ENCODE peak calls at places on chromosomes 3 and 15, in eight cellular contexts. T is GM12878, Q is transverse colon, M is A549, N is H1, C is SK-N-SH, G is sigmoid colon, X is tibial nerve. E is an unnamed sample.

GRCh38 chr3:167113466-167113865 is 266.6 kb downstream of the ZBBX start:
- DNase-seq in T (no peak), Q (no peak), M (no peak), N (no peak), C (no peak), G (no peak), X (no peak), E (no peak)

GRCh38 chr3:186671051-186671450 is 5.2 kb downstream of the HRG start:
- DNase-seq in T (no peak), Q (no peak), M (no peak), N (no peak), C (no peak), G (no peak), X (no peak), E (no peak)

GRCh38 chr3:134059680-134060560 is 30.2 kb upstream of the SLCO2A1 start:
- DNase-seq in T (no peak), Q (peak; percentile 32), M (no peak), N (no peak), C (no peak), G (no peak), X (no peak), E (no peak)

GRCh38 chr3:176041812-176042211 is 1155.5 kb downstream of the TBL1XR1 start:
- DNase-seq in T (no peak), Q (no peak), M (no peak), N (no peak), C (no peak), G (no peak), X (no peak), E (no peak)

GRCh38 chr15:88389120-88389519 is 78.1 kb downstream of the MRPL46 start:
- DNase-seq in T (no peak), Q (no peak), M (no peak), N (no peak), C (no peak), G (no peak), X (no peak), E (no peak)

GRCh38 chr3:42498791-42499477 is 3.5 kb upstream of the VIPR1 start:
- DNase-seq in T (no peak), Q (no peak), M (no peak), N (no peak), C (no peak), G (peak; percentile 38), X (no peak), E (no peak)

GRCh38 chr3:136075218-136075808 is 109.8 kb downstream of the PPP2R3A start:
- DNase-seq in T (peak; percentile 40), Q (peak; percentile 75), M (peak; percentile 5), N (no peak), C (peak; percentile 53), G (peak; percentile 80), X (peak; percentile 88), E (peak; percentile 83)

GRCh38 chr15:39435244-39435643 is 145.6 kb upstream of the THBS1 start:
- DNase-seq in T (no peak), Q (no peak), M (no peak), N (no peak), C (no peak), G (no peak), X (no peak), E (no peak)

GRCh38 chr3:131033480-131034080 is 6.9 kb downstream of the NEK11 start:
- DNase-seq in T (no peak), Q (no peak), M (peak; percentile 14), N (no peak), C (peak; percentile 51), G (no peak), X (peak; percentile 46), E (no peak)

GRCh38 chr3:57822686-57823085 is 66.6 kb downstream of the SLMAP start:
- DNase-seq in T (no peak), Q (no peak), M (no peak), N (no peak), C (no peak), G (no peak), X (no peak), E (no peak)

GRCh38 chr15:72961326-72961725 is 90.9 kb upstream of the NEO1 start:
- DNase-seq in T (no peak), Q (peak; percentile 60), M (no peak), N (no peak), C (no peak), G (no peak), X (no peak), E (no peak)

GRCh38 chr15:92714071-92714456 is 58.5 kb upstream of the FAM174B start:
- DNase-seq in T (no peak), Q (no peak), M (peak; percentile 35), N (no peak), C (peak; percentile 83), G (no peak), X (no peak), E (no peak)

GRCh38 chr3:179653777-179654117 is 907 bp downstream of the USP13 start:
- DNase-seq in T (no peak), Q (peak; percentile 7), M (peak; percentile 7), N (no peak), C (no peak), G (no peak), X (no peak), E (peak; percentile 35)

GRCh38 chr3:180250172-180250571 is 213.4 kb upstream of the PEX5L start:
- DNase-seq in T (no peak), Q (no peak), M (no peak), N (no peak), C (no peak), G (no peak), X (no peak), E (no peak)

DNA sequence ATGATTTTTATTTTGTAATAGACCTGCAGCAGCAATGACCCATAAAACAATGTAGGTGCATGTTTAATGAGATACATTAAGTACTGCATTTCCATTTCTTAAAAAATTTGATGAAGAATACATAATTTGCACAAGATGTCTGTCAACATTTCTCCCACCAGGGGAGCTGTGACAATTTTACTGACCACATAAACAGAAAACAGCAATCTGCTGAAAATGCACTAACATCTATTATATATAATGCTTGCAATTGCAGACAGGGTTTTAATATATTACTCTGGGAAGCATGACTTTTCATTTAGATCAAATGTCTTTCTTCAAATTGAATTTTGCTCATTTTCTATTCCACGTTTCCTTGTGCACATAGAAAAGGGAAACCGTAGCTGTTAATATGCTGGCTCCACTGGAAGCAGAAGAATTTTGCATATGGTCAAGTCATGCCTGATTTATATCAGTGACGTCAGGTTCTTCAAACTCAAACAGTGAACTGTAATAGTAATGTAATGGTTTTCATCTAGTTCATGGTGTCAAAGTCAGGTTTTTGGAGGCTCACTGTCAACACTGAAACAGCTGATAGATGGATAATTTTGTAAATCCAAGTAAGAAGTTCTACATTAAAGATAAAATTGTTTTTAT is 79.8 kb upstream of the IGF1R start:
- DNase-seq in T (no peak), Q (no peak), M (no peak), N (no peak), C (no peak), G (no peak), X (no peak), E (no peak)
- TF ChIP-seq CTCF in T (no peak), Q (no peak), M (peak; percentile 50), N (no peak), C (peak; percentile 58), G (peak; percentile 18), X (no peak), E (no peak)

DNA sequence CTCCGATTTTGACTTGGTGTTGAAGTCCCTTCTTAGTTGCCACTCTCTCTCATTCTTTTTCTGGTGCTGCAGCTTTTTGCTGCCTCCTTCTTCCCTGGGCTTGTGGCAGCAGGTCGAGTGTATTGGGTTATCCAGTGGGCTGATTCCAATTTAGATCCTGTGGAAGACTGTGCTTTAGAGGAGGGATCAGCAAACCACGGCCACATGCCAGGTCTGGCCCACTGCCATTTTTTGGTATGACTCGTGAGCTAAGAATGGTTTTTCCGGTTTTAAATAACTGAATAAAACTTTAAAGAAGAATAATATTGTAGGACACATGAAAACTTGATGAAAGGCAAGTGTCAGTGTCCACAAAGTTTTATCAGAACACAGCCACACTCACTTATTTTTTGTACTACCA is 330.5 kb downstream of the ROBO2 start:
- DNase-seq in T (no peak), Q (no peak), M (no peak), N (no peak), C (no peak), G (no peak), X (no peak), E (no peak)
- TF ChIP-seq EP300 in T (no peak), Q (no peak), M (no peak), N (no peak), C (no peak), G (no peak), X (no peak), E (no peak)

GRCh38 chr3:107063351-107063750 is 313.9 kb upstream of the CCDC54 start:
- DNase-seq in T (no peak), Q (no peak), M (no peak), N (no peak), C (no peak), G (no peak), X (no peak), E (no peak)
- TF ChIP-seq CTCF in T (no peak), Q (no peak), M (no peak), N (no peak), C (no peak), G (no peak), X (no peak), E (no peak)

GRCh38 chr3:37453393-37454391 is 279.3 kb upstream of the LRRFIP2 start:
- DNase-seq in T (no peak), Q (peak; percentile 40), M (no peak), N (no peak), C (peak; percentile 77), G (peak; percentile 83), X (peak; percentile 27), E (peak; percentile 58)
- TF ChIP-seq EP300 in T (no peak), Q (no peak), M (no peak), N (no peak), C (no peak), G (no peak), X (no peak), E (no peak)

GRCh38 chr15:32657941-32658340 is 16.4 kb downstream of the SCG5 start:
- DNase-seq in T (no peak), Q (no peak), M (no peak), N (no peak), C (no peak), G (no peak), X (no peak), E (no peak)

GRCh38 chr15:32652178-32652577 is 10.7 kb downstream of the SCG5 start:
- DNase-seq in T (no peak), Q (no peak), M (no peak), N (no peak), C (no peak), G (no peak), X (no peak), E (no peak)

GRCh38 chr15:32656091-32656860 is 14.8 kb downstream of the SCG5 start:
- DNase-seq in T (no peak), Q (no peak), M (no peak), N (no peak), C (no peak), G (no peak), X (no peak), E (no peak)

GRCh38 chr15:32659340-32659831 is 17.9 kb downstream of the SCG5 start:
- DNase-seq in T (no peak), Q (no peak), M (peak; percentile 61), N (no peak), C (peak; percentile 31), G (no peak), X (no peak), E (no peak)

GRCh38 chr15:32657198-32657886 is 15.8 kb downstream of the SCG5 start:
- DNase-seq in T (no peak), Q (peak; percentile 18), M (no peak), N (no peak), C (no peak), G (no peak), X (no peak), E (no peak)
- TF ChIP-seq CTCF in T (no peak), Q (peak; percentile 14), M (peak; percentile 11), N (no peak), C (peak; percentile 26), G (no peak), X (no peak), E (no peak)